ENCODE peak calls at places on chromosome 6, in four cellular contexts. M is GM12878, A is IMR-90, F is astrocyte. N is an unnamed sample. For H3K27me3 and H3K36me3, the result is how much of the 10 kb centered on the place peaks cover.

GRCh38 chr6:147078602-147079001 is 125.6 kb upstream of the STXBP5 start:
- DNase-seq in F (peak), A (peak), M (no peak), N (no peak)

GRCh38 chr6:168102093-168102985 is 23.3 kb upstream of the FRMD1 start:
- DNase-seq in F (no peak), M (no peak), A (no peak), N (peak)

GRCh38 chr6:137417411-137417810 is 76.8 kb downstream of the OLIG3 start:
- DNase-seq in M (no peak), F (no peak), A (peak), N (peak)

GRCh38 chr6:38415231-38416005 is 224.3 kb downstream of the BTBD9 start:
- DNase-seq in F (peak), M (no peak), A (peak), N (no peak)

GRCh38 chr6:109284675-109285074 is 97.6 kb downstream of the CD164 start:
- DNase-seq in F (no peak), M (no peak), A (no peak), N (no peak)

GRCh38 chr6:36662827-36663256 is 15.7 kb upstream of the CDKN1A start:
- DNase-seq in F (no peak), A (no peak), M (no peak), N (peak)

GRCh38 chr6:151616091-151616513 is 122.3 kb downstream of the CCDC170 start:
- DNase-seq in M (no peak), A (no peak), F (no peak), N (no peak)

GRCh38 chr6:89321571-89321970 is 6.5 kb upstream of the GABRR2 start:
- DNase-seq in A (no peak), F (no peak), M (peak), N (no peak)

GRCh38 chr6:25637946-25638345 is 14.1 kb upstream of the SCGN start:
- DNase-seq in M (no peak), A (no peak), F (no peak), N (peak)

GRCh38 chr6:128882991-128883571 is at the start of gene LAMA2:
- DNase-seq in A (peak), F (peak), M (no peak), N (peak)

GRCh38 chr6:37492236-37493046 is 7.3 kb downstream of the CCDC167 start:
- DNase-seq in M (no peak), A (no peak), F (no peak), N (no peak)

GRCh38 chr6:108117427-108118358 is 43.2 kb upstream of the OSTM1 start:
- DNase-seq in F (no peak), M (no peak), A (peak), N (no peak)

GRCh38 chr6:84777888-84778287 is 13.5 kb upstream of the TBX18 start:
- DNase-seq in M (no peak), F (no peak), A (no peak), N (no peak)

GRCh38 chr6:157718788-157719187 is 104.3 kb upstream of the SNX9 start:
- DNase-seq in A (no peak), F (no peak), M (no peak), N (no peak)

GRCh38 chr6:137727206-137727605 is 139.9 kb upstream of the TNFAIP3 start:
- DNase-seq in M (no peak), F (no peak), A (peak), N (no peak)

GRCh38 chr6:159979136-159979874 is 10.4 kb downstream of the IGF2R start:
- DNase-seq in A (peak), M (peak), F (peak), N (peak)

GRCh38 chr6:89963391-89963790 is 69.1 kb downstream of the GJA10 start:
- DNase-seq in M (no peak), F (no peak), A (peak), N (peak)

GRCh38 chr6:129248976-129249375 is 366.0 kb downstream of the LAMA2 start:
- DNase-seq in A (no peak), M (no peak), F (no peak), N (no peak)

GRCh38 chr6:19712012-19712688 is 125.0 kb upstream of the ID4 start:
- DNase-seq in M (no peak), A (no peak), F (no peak), N (no peak)

GRCh38 chr6:1614767-1615650 is 5.3 kb downstream of the FOXC1 start:
- DNase-seq in F (no peak), A (no peak), M (no peak), N (no peak)
- H3K27me3 ChIP-seq in F (under half), A (under half), M (under half), N (under half)

DNA sequence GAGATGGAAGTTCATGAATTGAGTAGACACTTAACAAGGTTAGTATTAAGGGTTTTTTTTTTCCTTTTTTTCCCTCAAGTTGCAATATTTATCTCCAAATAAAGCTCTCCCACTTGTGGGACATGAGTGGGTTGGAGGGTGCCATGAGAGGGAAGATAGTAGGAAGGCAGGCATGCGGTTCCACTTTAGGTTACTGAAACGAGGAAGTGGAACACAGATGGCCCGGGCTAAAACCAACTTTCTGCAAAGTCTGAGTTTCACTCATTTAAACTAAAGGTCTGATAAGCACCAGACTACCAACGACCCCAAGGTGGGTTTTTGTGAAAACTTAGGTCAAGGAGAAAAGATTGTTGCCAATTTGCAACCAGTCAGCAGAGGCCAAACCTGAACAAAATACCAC is 42.2 kb downstream of the TBC1D7 start:
- DNase-seq in F (no peak), M (no peak), A (no peak), N (no peak)
- H3K36me3 ChIP-seq in F (under half), M (under half), A (under half), N (under half)

GRCh38 chr6:43770417-43771209 is 602 bp downstream of the VEGFA start:
- DNase-seq in F (peak), A (peak), M (no peak), N (peak)

GRCh38 chr6:43769526-43770416 is at the start of gene VEGFA:
- DNase-seq in M (peak), F (peak), A (peak), N (peak)

GRCh38 chr6:43767553-43768505 is 2.2 kb upstream of the VEGFA start:
- DNase-seq in M (no peak), A (no peak), F (no peak), N (no peak)

GRCh38 chr6:43768506-43768860 is 1.5 kb upstream of the VEGFA start:
- DNase-seq in F (no peak), M (no peak), A (no peak), N (no peak)

DNA sequence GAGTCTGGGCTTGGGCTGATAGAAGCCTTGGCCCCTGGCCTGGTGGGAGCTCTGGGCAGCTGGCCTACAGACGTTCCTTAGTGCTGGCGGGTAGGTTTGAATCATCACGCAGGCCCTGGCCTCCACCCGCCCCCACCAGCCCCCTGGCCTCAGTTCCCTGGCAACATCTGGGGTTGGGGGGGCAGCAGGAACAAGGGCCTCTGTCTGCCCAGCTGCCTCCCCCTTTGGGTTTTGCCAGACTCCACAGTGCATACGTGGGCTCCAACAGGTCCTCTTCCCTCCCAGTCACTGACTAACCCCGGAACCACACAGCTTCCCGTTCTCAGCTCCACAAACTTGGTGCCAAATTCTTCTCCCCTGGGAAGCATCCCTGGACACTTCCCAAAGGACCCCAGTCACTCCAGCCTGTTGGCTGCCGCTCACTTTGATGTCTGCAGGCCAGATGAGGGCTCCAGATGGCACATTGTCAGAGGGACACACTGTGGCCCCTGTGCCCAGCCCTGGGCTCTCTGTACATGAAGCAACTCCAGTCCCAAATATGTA is 957 bp upstream of the VEGFA start:
- DNase-seq in M (no peak), A (peak), F (peak), N (no peak)
- H3K4me3 ChIP-seq in M (peak), A (no peak), F (no peak), N (no peak)

GRCh38 chr6:34615574-34616229 is 59.6 kb upstream of the SPDEF start:
- DNase-seq in M (no peak), A (no peak), F (no peak), N (no peak)

GRCh38 chr6:34608321-34609091 is 52.4 kb upstream of the SPDEF start:
- DNase-seq in A (peak), F (no peak), M (no peak), N (no peak)

GRCh38 chr6:34606477-34607130 is 50.5 kb upstream of the SPDEF start:
- DNase-seq in A (no peak), F (no peak), M (no peak), N (no peak)

GRCh38 chr6:34616230-34616591 is 60.1 kb upstream of the SPDEF start:
- DNase-seq in M (no peak), A (no peak), F (no peak), N (no peak)

GRCh38 chr6:34610819-34611477 is 54.8 kb upstream of the SPDEF start:
- DNase-seq in F (peak), M (no peak), A (peak), N (peak)
- H3K27me3 ChIP-seq in F (under half), M (under half), A (under half), N (under half)

GRCh38 chr6:119184008-119184665 is 105.7 kb upstream of the FAM184A start:
- DNase-seq in F (no peak), M (no peak), A (peak), N (no peak)

GRCh38 chr6:119189498-119189897 is 111.0 kb upstream of the FAM184A start:
- DNase-seq in F (no peak), M (no peak), A (no peak), N (peak)

GRCh38 chr6:119187596-119187995 is 109.1 kb upstream of the FAM184A start:
- DNase-seq in A (no peak), F (no peak), M (no peak), N (no peak)

GRCh38 chr6:119183457-119183856 is 105.0 kb upstream of the FAM184A start:
- DNase-seq in A (no peak), F (no peak), M (no peak), N (no peak)

GRCh38 chr6:119186490-119186889 is 108.0 kb upstream of the FAM184A start:
- DNase-seq in A (no peak), M (no peak), F (no peak), N (no peak)
- H3K36me3 ChIP-seq in A (under half), M (under half), F (under half), N (under half)

GRCh38 chr6:44178424-44179071 is 19.9 kb downstream of the CAPN11 start:
- DNase-seq in F (no peak), M (no peak), A (no peak), N (no peak)

GRCh38 chr6:44180406-44180805 is 21.8 kb downstream of the CAPN11 start:
- DNase-seq in F (no peak), A (no peak), M (no peak), N (no peak)

GRCh38 chr6:44180886-44181285 is 22.3 kb downstream of the CAPN11 start:
- DNase-seq in M (no peak), F (no peak), A (no peak), N (no peak)

GRCh38 chr6:44179072-44179536 is 20.5 kb downstream of the CAPN11 start:
- DNase-seq in M (no peak), A (no peak), F (no peak), N (peak)

DNA sequence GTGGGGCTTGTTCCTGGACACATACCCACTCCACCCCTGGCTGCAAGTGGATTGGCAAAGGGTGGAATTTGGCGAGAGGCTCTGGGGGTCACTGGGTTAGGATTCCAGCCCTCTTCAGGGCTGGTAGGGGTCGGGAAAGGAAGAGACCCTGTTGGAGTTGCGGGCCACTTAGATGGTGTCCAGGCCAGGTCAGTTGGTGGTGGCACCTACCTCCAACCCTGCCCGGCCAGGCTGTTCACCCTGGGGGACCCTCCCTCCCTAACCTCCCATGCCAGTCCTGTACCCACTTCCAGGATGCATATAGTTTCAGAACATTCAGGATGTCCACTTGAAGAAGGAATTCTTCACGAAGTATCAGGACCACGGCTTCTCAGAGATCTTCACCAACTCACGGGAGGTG is 21.0 kb downstream of the CAPN11 start:
- DNase-seq in A (no peak), M (no peak), F (no peak), N (no peak)
- H3K4me3 ChIP-seq in A (no peak), M (no peak), F (no peak), N (no peak)

DNA sequence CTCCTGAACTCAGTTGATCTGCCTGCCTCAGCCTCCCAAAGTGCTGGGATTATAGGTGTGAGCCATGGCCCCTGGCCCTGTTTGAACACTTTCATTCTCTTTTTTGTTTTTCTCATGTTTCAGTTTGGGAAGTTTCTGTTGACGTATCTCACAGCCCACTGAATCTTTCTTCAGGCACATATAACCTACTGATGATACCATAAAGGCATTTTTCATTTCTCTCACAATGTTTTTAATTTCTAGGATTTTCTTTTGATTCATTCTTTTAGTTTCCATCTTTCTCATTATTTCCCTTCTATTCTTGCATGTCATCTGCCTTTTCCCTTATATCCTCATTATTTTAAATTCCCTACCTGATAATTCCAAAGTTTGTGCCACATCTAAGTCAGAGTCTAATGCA is 58.5 kb upstream of the EZR start:
- DNase-seq in M (no peak), A (no peak), F (no peak), N (no peak)
- H3K27me3 ChIP-seq in M (under half), A (under half), F (under half), N (under half)

GRCh38 chr6:73519943-73520687 is 717 bp downstream of the EEF1A1 start:
- DNase-seq in A (peak), M (no peak), F (peak), N (peak)
- H3K36me3 ChIP-seq in A (under half), M (under half), F (under half), N (under half)

GRCh38 chr6:16491666-16492322 is 253.4 kb downstream of the GMPR start:
- DNase-seq in M (no peak), A (no peak), F (no peak), N (no peak)
- H3K4me3 ChIP-seq in M (peak), A (no peak), F (no peak), N (no peak)

DNA sequence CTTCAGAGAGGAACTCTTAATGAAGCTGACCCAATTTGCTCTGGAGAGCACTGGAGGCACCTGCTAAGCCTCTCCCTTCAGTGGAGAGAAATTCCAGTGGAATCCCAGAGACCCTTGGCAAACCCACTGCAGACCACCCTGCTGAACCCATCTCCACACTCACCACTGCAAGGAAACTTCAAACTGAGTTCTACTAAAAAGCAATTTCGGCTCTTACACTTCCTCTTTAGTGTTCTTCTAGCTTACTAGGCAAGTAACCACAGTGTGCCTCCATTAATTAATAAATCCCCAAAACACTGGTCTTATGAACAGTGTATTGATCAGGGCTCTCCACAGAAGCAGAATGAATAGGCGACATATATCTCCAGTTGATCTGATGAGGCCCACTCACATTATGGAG is 43.0 kb upstream of the HLA-E start:
- DNase-seq in F (no peak), M (no peak), A (no peak), N (no peak)
- H3K27me3 ChIP-seq in F (half or more), M (under half), A (half or more), N (half or more)

N was measured in bronchial epithelial cell.